ENCODE peak calls at places on chromosomes 1 and 21, in four cellular contexts. Z, Q, R and V are unnamed samples.

GRCh38 chr1:42952353-42953001 is 6.2 kb downstream of the SLC2A1 start:
- DNase-seq in Z (no peak), Q (no peak), R (no peak), V (peak; percentile 45)

GRCh38 chr1:164320780-164321683 is 238.0 kb upstream of the PBX1 start:
- DNase-seq in Z (peak; percentile 59), Q (no peak), R (peak; percentile 35), V (peak; percentile 32)

GRCh38 chr1:196324345-196324744 is 283.9 kb downstream of the KCNT2 start:
- DNase-seq in Z (no peak), Q (peak; percentile 46), R (no peak), V (peak; percentile 38)

GRCh38 chr1:201774983-201775344 is 54.0 kb upstream of the IPO9 start:
- DNase-seq in Z (no peak), Q (no peak), R (no peak), V (no peak)

GRCh38 chr1:54942976-54943375 is 37.5 kb upstream of the TMEM61 start:
- DNase-seq in Z (no peak), Q (no peak), R (no peak), V (no peak)

GRCh38 chr1:182299728-182300581 is 91.6 kb downstream of the GLUL start:
- DNase-seq in Z (peak; percentile 68), Q (no peak), R (no peak), V (peak; percentile 73)

GRCh38 chr21:35084869-35085268 is 35.8 kb upstream of the RUNX1 start:
- DNase-seq in Z (no peak), Q (peak; percentile 99), R (no peak), V (no peak)

GRCh38 chr1:902802-903201 is 20.9 kb upstream of the SAMD11 start:
- DNase-seq in Z (no peak), Q (no peak), R (peak; percentile 23), V (no peak)

GRCh38 chr1:22806584-22806983 is 95.9 kb downstream of the EPHB2 start:
- DNase-seq in Z (no peak), Q (no peak), R (peak; percentile 63), V (peak; percentile 27)

GRCh38 chr1:3714284-3714741 is 37.9 kb upstream of the CCDC27 start:
- DNase-seq in Z (no peak), Q (no peak), R (peak; percentile 86), V (no peak)

GRCh38 chr1:190250368-190250767 is 227.3 kb downstream of the BRINP3 start:
- DNase-seq in Z (no peak), Q (no peak), R (no peak), V (no peak)

GRCh38 chr1:111164151-111164550 is 24.1 kb downstream of the CEPT1 start:
- DNase-seq in Z (no peak), Q (no peak), R (no peak), V (no peak)

GRCh38 chr1:189708674-189709073 is 769.0 kb downstream of the BRINP3 start:
- DNase-seq in Z (peak; percentile 16), Q (peak; percentile 25), R (no peak), V (no peak)

GRCh38 chr1:155051777-155052398 is 772 bp downstream of the ADAM15 start:
- DNase-seq in Z (no peak), Q (peak; percentile 13), R (peak; percentile 53), V (peak; percentile 26)

GRCh38 chr1:181990730-181991129 is 70.8 kb downstream of the ZNF648 start:
- DNase-seq in Z (no peak), Q (no peak), R (no peak), V (no peak)

GRCh38 chr1:43750083-43750482 is 42.7 kb downstream of the ST3GAL3 start:
- DNase-seq in Z (no peak), Q (peak; percentile 24), R (no peak), V (no peak)

GRCh38 chr1:212686591-212686990 is 13.0 kb downstream of the BATF3 start:
- DNase-seq in Z (no peak), Q (no peak), R (no peak), V (no peak)

GRCh38 chr1:231040019-231040799 is at the start of gene FAM89A:
- DNase-seq in Z (peak; percentile 88), Q (no peak), R (no peak), V (no peak)

GRCh38 chr1:39925727-39926342 is 24.1 kb upstream of the MYCL start:
- DNase-seq in Z (no peak), Q (peak; percentile 35), R (no peak), V (no peak)